ENCODE peak calls at places on chromosome 17, in seven cellular contexts. N is GM12878, A is HepG2, Y is HCT116, U is H1, D is K562, J is SK-N-SH. F is an unnamed sample.

GRCh38 chr17:63855185-63855584 is 12.7 kb upstream of the SMARCD2 start:
- DNase-seq in N (no peak), A (no peak), Y (no peak), U (no peak), D (no peak), J (no peak), F (no peak)

GRCh38 chr17:7261377-7262191 is 694 bp downstream of the CLDN7 start:
- DNase-seq in N (no peak), A (no peak), Y (no peak), U (no peak), D (peak; percentile 21), J (peak; percentile 76), F (no peak)

GRCh38 chr17:6843241-6843890 is 11.8 kb upstream of the TEKT1 start:
- DNase-seq in N (no peak), A (peak; percentile 54), Y (peak; percentile 48), U (no peak), D (peak; percentile 18), J (peak; percentile 26), F (peak; percentile 43)

GRCh38 chr17:64357191-64357981 is 33.3 kb downstream of the PECAM1 start:
- DNase-seq in N (no peak), A (no peak), Y (no peak), U (no peak), D (no peak), J (no peak), F (no peak)

GRCh38 chr17:16325964-16326363 is 27.3 kb downstream of the CENPV start:
- DNase-seq in N (no peak), A (no peak), Y (no peak), U (no peak), D (no peak), J (no peak), F (no peak)

GRCh38 chr17:31472137-31472536 is 80.7 kb downstream of the RAB11FIP4 start:
- DNase-seq in N (no peak), A (peak; percentile 75), Y (no peak), U (no peak), D (peak; percentile 47), J (no peak), F (no peak)

GRCh38 chr17:17971431-17972125 is 622 bp downstream of the TOM1L2 start:
- DNase-seq in N (no peak), A (no peak), Y (no peak), U (no peak), D (no peak), J (peak; percentile 52), F (peak; percentile 24)

GRCh38 chr17:61179316-61179715 is 220.3 kb upstream of the TBX2 start:
- DNase-seq in N (no peak), A (peak; percentile 83), Y (no peak), U (no peak), D (no peak), J (no peak), F (no peak)

GRCh38 chr17:20071824-20072691 is 62.9 kb downstream of the SPECC1 start:
- DNase-seq in N (no peak), A (no peak), Y (no peak), U (no peak), D (peak; percentile 12), J (no peak), F (no peak)

GRCh38 chr17:60077672-60078519 is 825 bp downstream of the HEATR6 start:
- DNase-seq in N (no peak), A (no peak), Y (no peak), U (no peak), D (no peak), J (peak; percentile 28), F (no peak)

DNA sequence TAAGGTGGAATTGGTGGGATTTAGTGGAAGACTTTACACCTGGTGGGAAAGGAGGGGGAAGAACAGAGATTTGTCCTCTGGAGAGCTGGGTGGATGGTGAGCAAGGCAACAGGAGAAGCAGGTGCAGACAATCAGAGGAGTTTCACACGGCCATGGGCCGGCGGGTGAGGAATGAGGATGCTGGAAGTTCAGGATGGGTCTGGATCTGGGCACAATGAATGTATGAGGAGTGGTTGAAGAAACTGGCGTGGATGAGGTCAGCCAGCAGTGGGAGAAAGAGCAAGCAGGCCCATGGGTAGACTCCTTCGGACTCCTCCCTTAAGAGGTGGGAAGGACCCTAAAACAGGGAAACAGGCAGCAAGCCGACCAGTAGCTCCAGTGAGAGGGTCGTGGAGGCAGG is 10.1 kb upstream of the MNT start:
- DNase-seq in N (no peak), A (no peak), Y (no peak), U (no peak), D (no peak), J (no peak), F (no peak)
- TF ChIP-seq JUND in N (no peak), A (no peak), Y (no peak), U (no peak), D (no peak), J (no peak), F (no peak)

DNA sequence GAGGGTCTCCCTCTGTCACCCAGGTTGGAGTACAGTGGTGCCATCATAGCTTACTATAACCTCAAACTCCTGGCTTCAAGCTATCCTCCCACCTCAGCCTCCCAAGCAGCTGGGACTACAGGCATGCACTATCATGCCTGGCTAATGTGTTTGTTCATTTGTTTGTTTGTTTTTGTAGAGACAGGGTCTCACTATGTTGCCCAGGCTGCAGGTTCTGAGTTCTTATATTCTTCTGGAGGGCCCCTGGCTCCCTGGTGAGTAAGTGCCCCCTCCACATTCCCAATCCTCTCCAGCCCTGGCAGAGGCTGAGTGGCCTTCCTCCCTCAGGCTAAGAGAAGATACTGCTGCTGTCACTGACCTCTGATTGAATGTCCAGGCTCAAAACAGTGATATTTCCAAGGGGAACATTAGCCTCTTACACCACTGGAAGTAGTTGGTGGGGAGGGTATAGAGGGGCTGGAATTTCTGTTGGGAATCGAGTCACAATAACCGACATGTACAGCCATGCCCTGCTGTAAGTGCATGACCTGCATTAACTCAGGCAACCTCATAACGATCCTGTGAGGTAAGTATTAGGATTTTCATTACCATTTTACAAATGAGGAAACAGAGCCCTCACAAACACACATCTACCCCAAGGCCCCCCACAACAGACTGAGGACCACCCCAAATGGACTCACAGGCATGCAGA is 2.7 kb upstream of the ETV4 start:
- DNase-seq in N (no peak), A (no peak), Y (no peak), U (no peak), D (no peak), J (no peak), F (no peak)
- TF ChIP-seq JUND in N (no peak), A (no peak), Y (no peak), U (no peak), D (no peak), J (no peak), F (no peak)

GRCh38 chr17:45428050-45428953 is 4.4 kb downstream of the ARHGAP27 start:
- DNase-seq in N (no peak), A (peak; percentile 67), Y (peak; percentile 57), U (no peak), D (peak; percentile 80), J (peak; percentile 94), F (peak; percentile 92)

GRCh38 chr17:45425984-45426413 is 6.7 kb downstream of the ARHGAP27 start:
- DNase-seq in N (no peak), A (no peak), Y (no peak), U (no peak), D (no peak), J (no peak), F (no peak)

GRCh38 chr17:45428954-45429337 is 3.7 kb downstream of the ARHGAP27 start:
- DNase-seq in N (no peak), A (no peak), Y (no peak), U (no peak), D (no peak), J (no peak), F (no peak)

GRCh38 chr17:45426561-45426960 is 6.1 kb downstream of the ARHGAP27 start:
- DNase-seq in N (no peak), A (no peak), Y (no peak), U (no peak), D (no peak), J (no peak), F (no peak)

DNA sequence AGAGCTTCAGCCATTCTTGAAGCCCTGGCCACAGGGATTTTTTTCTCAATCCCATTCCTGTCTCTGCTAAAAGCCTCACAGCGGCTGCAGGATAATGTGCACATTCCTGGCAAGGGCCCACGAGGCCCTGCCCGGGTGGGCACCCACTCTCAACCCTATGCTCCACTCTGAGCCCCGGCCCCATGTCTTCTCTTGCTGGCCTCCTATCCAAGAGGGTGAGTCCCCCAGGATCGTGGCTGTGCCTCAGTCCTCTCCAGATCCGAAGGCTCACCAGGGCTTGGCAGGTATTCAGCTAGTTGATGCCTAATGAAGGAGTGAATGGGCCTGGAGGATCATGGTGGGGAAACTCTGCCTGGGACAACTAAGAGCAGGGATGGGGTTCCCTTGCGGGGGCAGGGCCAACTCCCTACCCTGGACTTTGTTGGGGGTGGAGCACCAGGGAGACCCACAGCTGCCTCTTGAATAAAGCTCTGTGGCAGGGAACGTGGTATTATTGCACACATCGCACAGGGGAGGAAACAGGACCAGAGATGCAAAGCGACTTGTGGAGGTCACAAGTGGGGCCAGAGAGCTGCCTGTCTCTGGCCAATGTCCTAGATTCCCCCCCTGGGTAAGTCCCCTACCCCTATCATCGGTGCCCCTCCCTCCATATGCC is 5.4 kb downstream of the ARHGAP27 start:
- DNase-seq in N (no peak), A (no peak), Y (no peak), U (no peak), D (no peak), J (peak; percentile 23), F (no peak)
- TF ChIP-seq JUND in N (no peak), A (no peak), Y (no peak), U (no peak), D (no peak), J (no peak), F (no peak)

GRCh38 chr17:57650548-57650947 is 94.6 kb downstream of the CCDC182 start:
- DNase-seq in N (no peak), A (no peak), Y (no peak), U (no peak), D (no peak), J (no peak), F (no peak)

GRCh38 chr17:57651451-57651850 is 93.6 kb downstream of the CCDC182 start:
- DNase-seq in N (no peak), A (no peak), Y (no peak), U (no peak), D (no peak), J (no peak), F (no peak)

GRCh38 chr17:57648720-57649119 is 96.4 kb downstream of the CCDC182 start:
- DNase-seq in N (no peak), A (no peak), Y (no peak), U (no peak), D (no peak), J (no peak), F (no peak)

GRCh38 chr17:57649191-57649590 is 95.9 kb downstream of the CCDC182 start:
- DNase-seq in N (no peak), A (no peak), Y (no peak), U (no peak), D (no peak), J (no peak), F (no peak)

DNA sequence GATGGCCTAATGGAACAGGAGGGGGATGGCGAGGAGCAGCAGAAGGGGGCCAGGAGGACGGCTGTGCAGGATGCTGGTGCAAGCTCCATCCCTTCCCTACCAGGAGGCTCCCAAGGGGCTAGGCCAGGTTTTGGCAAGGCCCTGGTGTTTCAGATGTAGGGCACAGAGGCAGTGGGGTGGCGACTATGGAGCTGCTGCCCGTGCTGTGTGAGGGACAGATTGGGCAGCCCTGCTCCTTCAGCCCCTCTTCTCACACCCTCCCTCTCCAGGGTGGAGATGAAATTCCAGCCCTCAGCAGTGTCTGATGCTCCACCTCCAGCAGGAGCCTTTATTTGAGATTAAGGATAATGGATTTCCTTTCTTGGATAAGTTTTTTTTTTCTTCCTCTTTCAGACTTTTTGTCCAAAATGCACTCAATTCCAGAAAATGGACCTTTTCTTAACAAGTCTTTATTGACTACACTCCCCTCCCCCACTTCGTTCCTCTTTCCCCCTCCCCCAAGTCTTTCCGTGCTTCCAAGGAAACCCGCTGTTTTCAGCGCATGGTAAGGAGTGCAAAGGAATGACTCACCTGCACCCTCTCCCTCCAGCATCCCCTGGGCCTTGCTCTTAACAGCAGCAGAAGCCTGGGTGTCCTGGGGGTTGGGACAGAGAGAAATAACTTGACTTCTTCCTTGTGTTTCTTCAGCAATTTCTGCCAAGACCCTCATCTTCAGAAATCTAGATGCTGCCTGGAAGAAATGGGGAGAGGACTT is 95.2 kb downstream of the CCDC182 start:
- DNase-seq in N (no peak), A (no peak), Y (no peak), U (no peak), D (no peak), J (no peak), F (no peak)
- TF ChIP-seq JUND in N (no peak), A (no peak), Y (no peak), U (peak; percentile 92), D (no peak), J (no peak), F (no peak)